ENCODE peak calls at places on chromosome 2, in seven cellular contexts. X is brain microvascular endothelial cell, V is LNCaP clone FGC, R is heart left ventricle, H is lower leg skin, F is esophagus squamous epithelium, N is AG09309. J is an unnamed sample.

GRCh38 chr2:221779614-221780067 is 207.5 kb upstream of the EPHA4 start:
- DNase-seq in X (peak; percentile 0), V (no peak), R (peak; percentile 8), H (no peak), F (no peak), N (no peak), J (peak; percentile 82)

GRCh38 chr2:106108351-106108750 is 85.8 kb downstream of the UXS1 start:
- DNase-seq in X (peak; percentile 28), V (no peak), R (no peak), H (no peak), F (no peak), N (no peak), J (peak; percentile 33)

GRCh38 chr2:211455225-211455841 is 898.9 kb downstream of the CPS1 start:
- DNase-seq in X (peak; percentile 63), V (no peak), R (no peak), H (no peak), F (no peak), N (peak; percentile 8), J (peak; percentile 37)

GRCh38 chr2:11562011-11562410 is 28.2 kb downstream of the GREB1 start:
- DNase-seq in X (no peak), V (no peak), R (no peak), H (no peak), F (no peak), N (no peak), J (no peak)

GRCh38 chr2:36266536-36267121 is 88.9 kb upstream of the CRIM1 start:
- DNase-seq in X (no peak), V (no peak), R (no peak), H (no peak), F (no peak), N (no peak), J (no peak)

GRCh38 chr2:42345986-42346385 is 15.0 kb downstream of the COX7A2L start:
- DNase-seq in X (no peak), V (no peak), R (no peak), H (no peak), F (no peak), N (no peak), J (no peak)

GRCh38 chr2:205683179-205683978 is 1.1 kb downstream of the NRP2 start:
- DNase-seq in X (no peak), V (no peak), R (no peak), H (no peak), F (no peak), N (peak; percentile 82), J (no peak)

GRCh38 chr2:101570121-101570520 is 95.2 kb upstream of the RFX8 start:
- DNase-seq in X (no peak), V (no peak), R (no peak), H (no peak), F (no peak), N (no peak), J (no peak)

GRCh38 chr2:218281449-218281848 is 10.9 kb downstream of the TMBIM1 start:
- DNase-seq in X (no peak), V (no peak), R (no peak), H (no peak), F (no peak), N (no peak), J (peak; percentile 41)

GRCh38 chr2:43495727-43496126 is 100.1 kb downstream of the THADA start:
- DNase-seq in X (no peak), V (no peak), R (no peak), H (no peak), F (no peak), N (no peak), J (no peak)

GRCh38 chr2:33073018-33073417 is 126.3 kb downstream of the LTBP1 start:
- DNase-seq in X (no peak), V (no peak), R (no peak), H (no peak), F (no peak), N (no peak), J (no peak)

GRCh38 chr2:68912732-68913131 is 40.0 kb downstream of the GKN2 start:
- DNase-seq in X (no peak), V (no peak), R (no peak), H (no peak), F (no peak), N (no peak), J (no peak)

GRCh38 chr2:58870704-58871103 is 629.6 kb upstream of the FANCL start:
- DNase-seq in X (peak; percentile 4), V (no peak), R (no peak), H (no peak), F (no peak), N (no peak), J (no peak)

GRCh38 chr2:58866527-58866926 is 625.4 kb upstream of the FANCL start:
- DNase-seq in X (no peak), V (no peak), R (no peak), H (no peak), F (no peak), N (no peak), J (no peak)

GRCh38 chr2:58866946-58867345 is 625.8 kb upstream of the FANCL start:
- DNase-seq in X (no peak), V (no peak), R (no peak), H (no peak), F (no peak), N (no peak), J (no peak)

GRCh38 chr2:58875462-58875861 is 634.3 kb upstream of the FANCL start:
- DNase-seq in X (no peak), V (no peak), R (no peak), H (no peak), F (no peak), N (no peak), J (no peak)

DNA sequence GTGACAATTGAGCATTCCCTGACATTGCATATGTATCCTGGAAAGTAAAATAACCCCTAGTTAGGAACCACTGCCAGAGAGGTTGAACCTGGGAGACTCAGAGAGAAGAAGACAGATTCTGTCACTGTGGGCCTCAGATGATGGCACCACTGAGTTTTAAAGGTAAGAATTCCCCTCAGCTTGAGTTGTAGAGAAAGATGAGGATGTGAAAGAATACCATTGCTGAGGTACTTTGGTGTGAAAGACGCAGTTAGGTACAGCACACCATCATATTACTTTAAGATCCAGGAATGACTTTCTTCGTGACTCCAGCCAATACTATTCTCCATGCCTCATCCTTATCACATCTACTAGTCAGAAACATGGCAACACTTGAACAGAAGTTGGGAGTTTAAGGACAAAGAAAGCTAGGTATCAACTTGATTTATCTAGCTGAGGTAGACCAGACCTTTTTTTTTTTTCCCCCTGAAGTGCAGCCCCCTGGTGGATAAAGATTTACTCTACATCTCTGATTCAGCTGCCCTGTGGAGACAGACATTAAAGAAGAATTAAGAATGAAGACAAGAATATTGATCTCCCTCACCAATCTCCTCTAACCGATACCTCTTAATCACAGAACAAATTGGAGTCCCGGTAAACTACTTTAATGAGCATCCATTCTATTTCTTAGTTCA is 630.5 kb upstream of the FANCL start:
- DNase-seq in X (no peak), V (no peak), R (no peak), H (no peak), F (no peak), N (no peak), J (no peak)
- TF ChIP-seq CTCF in X (peak; percentile 33), V (no peak), R (no peak), H (no peak), F (no peak), N (peak; percentile 4), J (no peak)

DNA sequence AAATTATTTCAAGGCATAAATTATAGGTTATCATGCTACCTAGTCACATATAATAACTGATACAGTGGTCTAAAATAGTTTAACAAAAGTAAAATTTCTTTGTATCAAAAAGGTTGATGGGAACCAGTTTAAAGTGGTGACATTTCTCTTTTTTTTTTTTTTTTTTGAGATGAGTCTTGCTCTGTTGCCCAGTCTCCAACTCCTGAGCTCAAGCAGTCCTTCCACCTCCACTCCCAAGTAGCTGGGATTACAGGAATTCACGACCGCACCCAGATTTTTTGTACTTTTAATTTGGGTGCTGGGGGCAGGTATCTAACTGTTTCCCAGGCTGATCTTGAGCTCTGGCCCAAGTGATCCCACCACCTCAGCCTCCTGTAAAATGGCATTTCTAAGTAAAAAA is 999 bp upstream of the NMI start:
- DNase-seq in X (no peak), V (no peak), R (no peak), H (no peak), F (no peak), N (no peak), J (no peak)
- H3K4me3 ChIP-seq in X (no peak overlapping the region), V (no peak overlapping the region), R (peak overlapping the region; percentile 71), H (no peak overlapping the region), F (no peak overlapping the region), N (peak overlapping the region; percentile 61), J (peak overlapping the region; percentile 57)

DNA sequence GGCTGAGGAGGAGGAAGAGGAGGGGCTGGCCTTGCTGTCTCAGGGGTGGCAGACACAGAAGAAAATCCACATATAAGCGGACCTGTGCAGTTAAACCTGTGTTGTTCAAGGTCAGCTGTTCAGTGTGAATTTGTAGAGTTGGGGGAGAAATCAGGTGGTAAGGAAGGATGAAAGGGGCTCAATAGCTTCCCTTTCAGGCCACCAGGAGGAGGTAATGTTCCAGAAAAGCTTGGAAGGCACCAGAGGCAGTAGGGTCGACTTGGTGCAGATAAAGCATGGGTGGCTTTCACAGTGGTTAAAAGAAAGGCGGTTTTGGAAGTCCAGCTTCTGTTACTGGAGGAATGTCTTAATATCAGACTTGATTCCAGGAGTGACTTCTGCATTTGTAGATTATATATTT is 167.4 kb downstream of the THSD7B start:
- DNase-seq in X (peak; percentile 45), V (no peak), R (no peak), H (no peak), F (no peak), N (no peak), J (no peak)
- TF ChIP-seq CTCF in X (peak; percentile 75), V (peak; percentile 39), R (peak; percentile 29), H (no peak), F (no peak), N (peak; percentile 38), J (peak; percentile 46)

GRCh38 chr2:74550231-74550630 is 3.5 kb downstream of the LOXL3 start:
- DNase-seq in X (no peak), V (no peak), R (no peak), H (no peak), F (no peak), N (no peak), J (no peak)
- H3K4me3 ChIP-seq in X (no peak overlapping the region), V (no peak overlapping the region), R (no peak overlapping the region), H (no peak overlapping the region), F (no peak overlapping the region), N (no peak overlapping the region), J (no peak overlapping the region)

GRCh38 chr2:237604391-237604790 is 13.9 kb upstream of the RAB17 start:
- DNase-seq in X (no peak), V (no peak), R (no peak), H (no peak), F (no peak), N (no peak), J (no peak)

GRCh38 chr2:237603718-237604362 is 13.3 kb upstream of the RAB17 start:
- DNase-seq in X (peak; percentile 87), V (no peak), R (peak; percentile 54), H (peak; percentile 63), F (no peak), N (no peak), J (no peak)

GRCh38 chr2:237602409-237602808 is 11.9 kb upstream of the RAB17 start:
- DNase-seq in X (no peak), V (no peak), R (no peak), H (no peak), F (no peak), N (no peak), J (no peak)

GRCh38 chr2:237603049-237603717 is 12.6 kb upstream of the RAB17 start:
- DNase-seq in X (no peak), V (no peak), R (no peak), H (no peak), F (no peak), N (no peak), J (no peak)

DNA sequence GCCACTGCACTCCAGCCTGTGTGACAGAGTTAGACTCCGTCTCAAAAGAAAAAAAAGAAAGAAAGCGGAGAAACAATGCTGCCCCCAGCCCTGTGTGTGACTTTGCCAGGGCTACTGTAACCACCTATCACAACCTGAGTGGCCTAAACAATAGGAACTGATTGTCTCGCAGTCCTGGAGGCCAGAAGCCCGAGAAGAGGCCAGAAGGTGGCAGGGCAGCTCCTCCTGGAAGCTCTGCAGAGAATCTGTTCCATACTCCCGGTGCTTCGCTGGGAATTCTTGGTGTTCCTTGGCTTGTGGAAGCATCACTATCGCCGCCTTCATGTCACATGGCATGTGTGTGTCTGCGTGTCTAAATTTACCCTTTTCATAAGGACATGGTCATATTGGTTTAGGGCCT is 14.4 kb upstream of the RAB17 start:
- DNase-seq in X (no peak), V (no peak), R (no peak), H (no peak), F (no peak), N (no peak), J (no peak)
- TF ChIP-seq CTCF in X (peak; percentile 60), V (peak; percentile 37), R (peak; percentile 31), H (no peak), F (no peak), N (peak; percentile 55), J (peak; percentile 31)

J was measured in astrocyte of the cerebellum.